ENCODE peak calls at places on chromosomes 6 and 20, in ten cellular contexts. C is CD4-positive, alpha-beta memory T cell; R is RWPE1; D is aorta; G is ACHN; N is fibroblast of the conjunctiva; I is 8988T; Z is activated CD4-positive, alpha-beta T cell treated with anti-CD3 and anti-CD28 coated beads, Interleukin-2, amount 10 ng/mL, durations not matched to agents 7 days and 5 days; Q is H4; Y is A172. F is an unnamed sample.

GRCh38 chr20:33667245-33668086 is 723 bp downstream of the ACTL10 start:
- DNase-seq in C (peak), Q (no peak), R (no peak), D (peak), Z (peak), Y (no peak), N (peak), I (no peak), G (no peak), F (no peak)

GRCh38 chr6:95431637-95432228 is 145.6 kb upstream of the MANEA start:
- DNase-seq in G (peak), I (no peak), Y (peak), R (peak), N (peak), Z (peak), Q (peak), D (no peak), C (peak), F (no peak)

GRCh38 chr6:10763006-10763405 is 15.4 kb downstream of the TMEM14B start:
- DNase-seq in C (no peak), Q (no peak), R (no peak), D (no peak), I (no peak), N (no peak), Y (peak), G (no peak), Z (no peak), F (no peak)

GRCh38 chr6:75611702-75612375 is 10.2 kb downstream of the SENP6 start:
- DNase-seq in Z (peak), I (no peak), Y (no peak), D (no peak), Q (no peak), G (no peak), C (no peak), R (no peak), N (no peak), F (no peak)

GRCh38 chr6:136550330-136551071 is at the start of gene MAP7:
- DNase-seq in N (no peak), Q (peak), Z (peak), C (peak), I (peak), Y (peak), G (peak), R (peak), D (peak), F (peak)

GRCh38 chr20:50586531-50587232 is 76.5 kb downstream of the PTPN1 start:
- DNase-seq in Z (no peak), G (no peak), Q (no peak), I (no peak), D (peak), N (no peak), Y (no peak), R (no peak), C (no peak), F (no peak)

GRCh38 chr6:5388319-5388718 is 127.0 kb downstream of the FARS2 start:
- DNase-seq in N (no peak), R (no peak), C (no peak), G (no peak), Z (no peak), Y (no peak), D (no peak), Q (no peak), I (no peak), F (no peak)

GRCh38 chr6:100217641-100218040 is 223.6 kb upstream of the MCHR2 start:
- DNase-seq in I (no peak), N (no peak), R (no peak), C (no peak), Z (no peak), G (no peak), Q (no peak), D (no peak), Y (no peak), F (no peak)

GRCh38 chr6:112480551-112480950 is 133.4 kb downstream of the RFPL4B start:
- DNase-seq in N (no peak), C (no peak), Z (no peak), D (no peak), R (peak), I (no peak), Q (peak), G (no peak), Y (peak), F (no peak)

GRCh38 chr6:43021270-43022047 is at the start of gene RRP36:
- DNase-seq in D (peak), C (peak), R (peak), Y (peak), Q (peak), G (peak), Z (peak), N (peak), I (peak), F (peak)

GRCh38 chr6:83265384-83265783 is 72.2 kb downstream of the RWDD2A start:
- DNase-seq in N (no peak), G (peak), Q (peak), I (no peak), Z (no peak), Y (peak), C (no peak), D (no peak), R (no peak), F (no peak)

GRCh38 chr20:17823382-17824144 is 123.8 kb downstream of the BANF2 start:
- DNase-seq in Q (no peak), Y (no peak), N (no peak), C (no peak), D (no peak), I (no peak), R (no peak), Z (no peak), G (no peak), F (no peak)

GRCh38 chr6:142542704-142543233 is 241.0 kb downstream of the ADGRG6 start:
- DNase-seq in I (no peak), Q (peak), Z (no peak), R (peak), G (peak), D (peak), Y (peak), C (no peak), N (peak), F (peak)

GRCh38 chr20:45010399-45010828 is 44.1 kb downstream of the STK4 start:
- DNase-seq in Y (peak), C (no peak), Z (no peak), N (no peak), D (no peak), Q (no peak), I (no peak), R (no peak), G (no peak), F (no peak)

GRCh38 chr6:89928604-89929003 is 34.3 kb downstream of the GJA10 start:
- DNase-seq in Z (no peak), I (no peak), Y (peak), G (peak), Q (no peak), D (no peak), N (no peak), C (no peak), R (no peak), F (no peak)

GRCh38 chr6:56416247-56416646 is 168.9 kb upstream of the COL21A1 start:
- DNase-seq in Y (no peak), D (no peak), G (no peak), N (no peak), Z (no peak), C (no peak), R (no peak), Q (no peak), I (no peak), F (no peak)

GRCh38 chr6:88376759-88377387 is 210.7 kb upstream of the CNR1 start:
- DNase-seq in Q (peak), G (peak), D (no peak), Z (no peak), R (peak), Y (peak), C (no peak), I (no peak), N (peak), F (peak)

GRCh38 chr20:6612615-6612917 is 154.9 kb upstream of the BMP2 start:
- DNase-seq in Y (no peak), I (no peak), R (no peak), N (no peak), Z (no peak), G (no peak), D (no peak), C (no peak), Q (no peak), F (no peak)

GRCh38 chr6:39301606-39302005 is 12.6 kb downstream of the KCNK17 start:
- DNase-seq in D (no peak), C (no peak), Y (no peak), R (no peak), Z (no peak), G (no peak), Q (peak), I (peak), N (no peak), F (no peak)

GRCh38 chr20:47181056-47181862 is 175.2 kb downstream of the ZMYND8 start:
- DNase-seq in G (peak), Y (peak), R (peak), Q (peak), Z (peak), D (no peak), C (no peak), I (peak), N (peak), F (peak)